ENCODE peak calls at places on chromosomes 5 and 9, in ten cellular contexts. K, E, S, R, T, B, P, Q, G and H are unnamed samples.

GRCh38 chr9:122347348-122348287 is 23.2 kb upstream of the PTGS1 start:
- DNase-seq in K (no peak), E (peak), S (no peak), R (no peak), T (peak), B (no peak), P (no peak), Q (peak), G (no peak), H (peak)

GRCh38 chr5:976849-977751 is 31.5 kb upstream of the NKD2 start:
- DNase-seq in K (no peak), E (no peak), S (no peak), R (no peak), T (no peak), B (no peak), P (no peak), Q (no peak), G (no peak), H (no peak)

GRCh38 chr5:127097288-127097687 is 24.0 kb upstream of the C5orf63 start:
- DNase-seq in K (no peak), E (no peak), S (peak), R (no peak), T (no peak), B (no peak), P (no peak), Q (no peak), G (no peak), H (no peak)

GRCh38 chr9:127113540-127113928 is 8.9 kb downstream of the ANGPTL2 start:
- DNase-seq in K (no peak), E (no peak), S (no peak), R (no peak), T (no peak), B (no peak), P (no peak), Q (no peak), G (no peak), H (no peak)

GRCh38 chr9:76529667-76530066 is 70.7 kb downstream of the GCNT1 start:
- DNase-seq in K (no peak), E (no peak), S (no peak), R (no peak), T (no peak), B (no peak), P (no peak), Q (no peak), G (no peak), H (no peak)

GRCh38 chr5:54947187-54947586 is 38.2 kb downstream of the ESM1 start:
- DNase-seq in K (no peak), E (no peak), S (no peak), R (no peak), T (no peak), B (no peak), P (no peak), Q (no peak), G (no peak), H (no peak)

GRCh38 chr5:115930630-115931337 is 31.5 kb upstream of the LVRN start:
- DNase-seq in K (no peak), E (no peak), S (no peak), R (no peak), T (no peak), B (no peak), P (no peak), Q (no peak), G (no peak), H (no peak)

GRCh38 chr5:97388794-97389193 is 205.7 kb upstream of the RIOK2 start:
- DNase-seq in K (no peak), E (no peak), S (no peak), R (no peak), T (no peak), B (no peak), P (no peak), Q (no peak), G (no peak), H (no peak)

GRCh38 chr9:127746959-127747569 is 12.0 kb upstream of the TOR2A start:
- DNase-seq in K (no peak), E (no peak), S (no peak), R (no peak), T (no peak), B (no peak), P (no peak), Q (no peak), G (no peak), H (no peak)

GRCh38 chr5:171579849-171580505 is 160.5 kb downstream of the FGF18 start:
- DNase-seq in K (no peak), E (no peak), S (no peak), R (no peak), T (no peak), B (no peak), P (no peak), Q (no peak), G (no peak), H (no peak)

GRCh38 chr9:128828719-128829452 is 708 bp downstream of the SPOUT1 start:
- DNase-seq in K (no peak), E (no peak), S (no peak), R (no peak), T (peak), B (no peak), P (no peak), Q (no peak), G (no peak), H (no peak)

GRCh38 chr5:137695651-137696428 is 40.0 kb downstream of the KLHL3 start:
- DNase-seq in K (no peak), E (no peak), S (no peak), R (no peak), T (no peak), B (no peak), P (no peak), Q (no peak), G (no peak), H (no peak)

GRCh38 chr5:82365744-82366228 is 87.6 kb upstream of the RPS23 start:
- DNase-seq in K (peak), E (no peak), S (no peak), R (no peak), T (peak), B (no peak), P (no peak), Q (no peak), G (no peak), H (no peak)

GRCh38 chr9:138065287-138065686 is 187.7 kb downstream of the CACNA1B start:
- DNase-seq in K (no peak), E (no peak), S (no peak), R (no peak), T (no peak), B (no peak), P (no peak), Q (no peak), G (no peak), H (no peak)

GRCh38 chr5:143543358-143544255 is 140.1 kb upstream of the NR3C1 start:
- DNase-seq in K (peak), E (no peak), S (no peak), R (no peak), T (peak), B (no peak), P (no peak), Q (no peak), G (peak), H (no peak)

GRCh38 chr5:3092664-3093063 is 341.2 kb upstream of the IRX2 start:
- DNase-seq in K (no peak), E (no peak), S (no peak), R (no peak), T (no peak), B (no peak), P (no peak), Q (no peak), G (no peak), H (no peak)

GRCh38 chr5:10478436-10478835 is 36.8 kb downstream of the ROPN1L start:
- DNase-seq in K (no peak), E (no peak), S (no peak), R (no peak), T (no peak), B (no peak), P (no peak), Q (no peak), G (no peak), H (no peak)

GRCh38 chr9:76374702-76375543 is 19.3 kb downstream of the RFK start:
- DNase-seq in K (peak), E (no peak), S (no peak), R (no peak), T (peak), B (peak), P (no peak), Q (peak), G (no peak), H (peak)

GRCh38 chr5:75234251-75234650 is 2.4 kb downstream of the ANKRD31 start:
- DNase-seq in K (no peak), E (no peak), S (no peak), R (no peak), T (peak), B (no peak), P (no peak), Q (no peak), G (no peak), H (no peak)

GRCh38 chr5:125176005-125176390 is 429.6 kb upstream of the ZNF608 start:
- DNase-seq in K (no peak), E (peak), S (no peak), R (no peak), T (no peak), B (peak), P (no peak), Q (no peak), G (no peak), H (no peak)

GRCh38 chr9:79256691-79257213 is 315.0 kb upstream of the TLE4 start:
- DNase-seq in K (peak), E (peak), S (peak), R (no peak), T (peak), B (no peak), P (no peak), Q (peak), G (no peak), H (peak)

GRCh38 chr9:92640398-92641091 is 29.4 kb downstream of the IPPK start:
- DNase-seq in K (no peak), E (no peak), S (no peak), R (no peak), T (no peak), B (no peak), P (no peak), Q (no peak), G (no peak), H (no peak)

GRCh38 chr9:115157245-115157674 is 39.3 kb upstream of the TNC start:
- DNase-seq in K (peak), E (no peak), S (no peak), R (peak), T (peak), B (no peak), P (no peak), Q (no peak), G (peak), H (peak)

GRCh38 chr9:38316166-38316765 is 76.2 kb upstream of the ALDH1B1 start:
- DNase-seq in K (no peak), E (peak), S (no peak), R (no peak), T (no peak), B (peak), P (no peak), Q (no peak), G (no peak), H (no peak)

GRCh38 chr5:169719360-169720314 is 82.6 kb downstream of the DOCK2 start:
- DNase-seq in K (no peak), E (no peak), S (no peak), R (no peak), T (no peak), B (no peak), P (no peak), Q (no peak), G (no peak), H (no peak)

GRCh38 chr9:108618906-108619550 is 236.8 kb downstream of the ACTL7B start:
- DNase-seq in K (peak), E (no peak), S (no peak), R (no peak), T (peak), B (no peak), P (no peak), Q (no peak), G (no peak), H (no peak)

GRCh38 chr9:78879324-78880100 is 582.6 kb downstream of the PSAT1 start:
- DNase-seq in K (no peak), E (no peak), S (no peak), R (no peak), T (no peak), B (no peak), P (no peak), Q (no peak), G (no peak), H (no peak)

GRCh38 chr9:78133751-78134150 is 102.1 kb upstream of the CEP78 start:
- DNase-seq in K (no peak), E (no peak), S (no peak), R (no peak), T (peak), B (no peak), P (no peak), Q (no peak), G (no peak), H (no peak)

GRCh38 chr5:78511116-78511906 is 137.3 kb downstream of the LHFPL2 start:
- DNase-seq in K (no peak), E (no peak), S (no peak), R (no peak), T (no peak), B (no peak), P (no peak), Q (no peak), G (no peak), H (no peak)

GRCh38 chr5:18850159-18850558 is 1137.8 kb downstream of the CDH18 start:
- DNase-seq in K (no peak), E (no peak), S (no peak), R (no peak), T (no peak), B (no peak), P (no peak), Q (no peak), G (no peak), H (no peak)

GRCh38 chr5:115703514-115703913 is 77.7 kb upstream of the TMED7 start:
- DNase-seq in K (no peak), E (no peak), S (no peak), R (no peak), T (no peak), B (no peak), P (no peak), Q (no peak), G (no peak), H (no peak)

GRCh38 chr9:91146391-91147019 is 215.2 kb downstream of the AUH start:
- DNase-seq in K (no peak), E (no peak), S (no peak), R (no peak), T (no peak), B (no peak), P (no peak), Q (no peak), G (no peak), H (no peak)

GRCh38 chr9:4755026-4755609 is 14.1 kb upstream of the AK3 start:
- DNase-seq in K (no peak), E (no peak), S (no peak), R (no peak), T (peak), B (no peak), P (no peak), Q (no peak), G (no peak), H (no peak)

GRCh38 chr5:93723005-93723404 is 18.4 kb downstream of the POU5F2 start:
- DNase-seq in K (no peak), E (peak), S (no peak), R (no peak), T (peak), B (peak), P (no peak), Q (no peak), G (no peak), H (no peak)

GRCh38 chr9:99299214-99300102 is 77.4 kb downstream of the SEC61B start:
- DNase-seq in K (peak), E (peak), S (no peak), R (peak), T (peak), B (no peak), P (no peak), Q (no peak), G (peak), H (peak)

GRCh38 chr5:102758576-102758975 is 3.5 kb downstream of the PAM start:
- DNase-seq in K (peak), E (no peak), S (no peak), R (no peak), T (peak), B (no peak), P (no peak), Q (no peak), G (no peak), H (no peak)

GRCh38 chr9:134650431-134651190 is 9.0 kb downstream of the COL5A1 start:
- DNase-seq in K (no peak), E (no peak), S (no peak), R (no peak), T (no peak), B (no peak), P (no peak), Q (no peak), G (no peak), H (no peak)

GRCh38 chr5:131163315-131164119 is 1.5 kb downstream of the HINT1 start:
- DNase-seq in K (peak), E (no peak), S (no peak), R (no peak), T (peak), B (no peak), P (no peak), Q (no peak), G (no peak), H (no peak)